ENCODE peak calls at places on chromosomes 2 and 18, in four cellular contexts. One of them, this sample, is unnamed.
A peak's percentile ranks its signal among the peaks of the same experiment; 100 is the strongest.

GRCh38 chr18:8659609-8660242 is 45.6 kb upstream of the MTCL1 start:
- DNase-seq in Calu3: no peak
- DNase-seq in astrocyte: no peak
- DNase-seq in stromal cell of bone marrow: no peak
- DNase-seq in this sample: no peak

GRCh38 chr2:231800493-231801091 is 14.3 kb downstream of the COPS7B start:
- DNase-seq in Calu3: peak; percentile 58
- DNase-seq in astrocyte: no peak
- DNase-seq in stromal cell of bone marrow: peak; percentile 11
- DNase-seq in this sample: no peak

GRCh38 chr2:220894069-220894468 is 678.0 kb downstream of the EPHA4 start:
- DNase-seq in Calu3: no peak
- DNase-seq in astrocyte: peak; percentile 20
- DNase-seq in stromal cell of bone marrow: no peak
- DNase-seq in this sample: no peak

GRCh38 chr2:152755029-152755428 is 36.6 kb downstream of the ARL6IP6 start:
- DNase-seq in Calu3: no peak
- DNase-seq in astrocyte: no peak
- DNase-seq in stromal cell of bone marrow: no peak
- DNase-seq in this sample: no peak

GRCh38 chr18:36693931-36694661 is 134.7 kb downstream of the TPGS2 start:
- DNase-seq in Calu3: no peak
- DNase-seq in astrocyte: no peak
- DNase-seq in stromal cell of bone marrow: no peak
- DNase-seq in this sample: no peak

GRCh38 chr2:222468338-222468737 is 44.0 kb downstream of the SGPP2 start:
- DNase-seq in Calu3: no peak
- DNase-seq in astrocyte: no peak
- DNase-seq in stromal cell of bone marrow: no peak
- DNase-seq in this sample: no peak

GRCh38 chr2:42927334-42928160 is 135.2 kb upstream of the HAAO start:
- DNase-seq in Calu3: no peak
- DNase-seq in astrocyte: no peak
- DNase-seq in stromal cell of bone marrow: no peak
- DNase-seq in this sample: no peak

GRCh38 chr2:6826081-6826913 is 39.4 kb downstream of the CMPK2 start:
- DNase-seq in Calu3: peak; percentile 66
- DNase-seq in astrocyte: peak; percentile 67
- DNase-seq in stromal cell of bone marrow: peak; percentile 45
- DNase-seq in this sample: no peak

GRCh38 chr2:98483257-98483861 is 38.7 kb downstream of the INPP4A start:
- DNase-seq in Calu3: peak; percentile 73
- DNase-seq in astrocyte: no peak
- DNase-seq in stromal cell of bone marrow: no peak
- DNase-seq in this sample: no peak

GRCh38 chr2:165969227-165969626 is 15.7 kb upstream of the TTC21B start:
- DNase-seq in Calu3: no peak
- DNase-seq in astrocyte: no peak
- DNase-seq in stromal cell of bone marrow: no peak
- DNase-seq in this sample: no peak

GRCh38 chr2:85145116-85145820 is 12.1 kb downstream of the TCF7L1 start:
- DNase-seq in Calu3: no peak
- DNase-seq in astrocyte: no peak
- DNase-seq in stromal cell of bone marrow: no peak
- DNase-seq in this sample: no peak

GRCh38 chr2:229539628-229540027 is 174.7 kb downstream of the DNER start:
- DNase-seq in Calu3: no peak
- DNase-seq in astrocyte: peak; percentile 83
- DNase-seq in stromal cell of bone marrow: no peak
- DNase-seq in this sample: no peak

GRCh38 chr18:54163458-54163857 is 61.0 kb downstream of the MBD2 start:
- DNase-seq in Calu3: no peak
- DNase-seq in astrocyte: no peak
- DNase-seq in stromal cell of bone marrow: no peak
- DNase-seq in this sample: no peak

GRCh38 chr18:21074336-21075323 is 37.0 kb downstream of the ROCK1 start:
- DNase-seq in Calu3: peak; percentile 25
- DNase-seq in astrocyte: no peak
- DNase-seq in stromal cell of bone marrow: no peak
- DNase-seq in this sample: no peak

GRCh38 chr2:96321230-96322103 is 3.6 kb upstream of the ITPRIPL1 start:
- DNase-seq in Calu3: peak; percentile 17
- DNase-seq in astrocyte: no peak
- DNase-seq in stromal cell of bone marrow: no peak
- DNase-seq in this sample: no peak